ENCODE peak calls at places on chromosome 18, in nine cellular contexts. X is stimulated activated CD4-positive, alpha-beta T cell treated with anti-CD3 and anti-CD28 coated beads, Interleukin-12 subunit alpha, Interleukin-12 subunit beta, amount 100 ng/mL, for 4 hours; V is T-helper 2 cell; G is NAMALWA; R is upper lobe of left lung; S is GM19239; N is amniotic epithelial cell; M is cardiac muscle cell; I is HCT116. E is an unnamed sample.

GRCh38 chr18:53625997-53626599 is 598.4 kb downstream of the MBD2 start:
- DNase-seq in S (no peak), G (no peak), M (no peak), N (no peak), V (no peak), X (no peak), I (no peak), R (peak), E (no peak)

GRCh38 chr18:67243799-67244587 is 272.5 kb downstream of the DSEL start:
- DNase-seq in V (no peak), G (no peak), R (no peak), M (peak), S (no peak), N (peak), I (no peak), X (no peak), E (no peak)

GRCh38 chr18:38023871-38024270 is 458.3 kb upstream of the CELF4 start:
- DNase-seq in V (no peak), G (no peak), N (no peak), R (no peak), M (no peak), I (no peak), S (no peak), X (no peak), E (no peak)

GRCh38 chr18:8357320-8357719 is 251.9 kb upstream of the RAB12 start:
- DNase-seq in R (no peak), V (no peak), I (no peak), S (no peak), N (no peak), X (no peak), G (no peak), M (no peak), E (no peak)

GRCh38 chr18:80188643-80189010 is 58.7 kb downstream of the PARD6G start:
- DNase-seq in S (no peak), V (no peak), G (no peak), X (no peak), R (no peak), M (no peak), N (no peak), I (no peak), E (no peak)

GRCh38 chr18:45935591-45936335 is 31.4 kb downstream of the EPG5 start:
- DNase-seq in G (no peak), V (no peak), R (no peak), X (no peak), N (peak), S (no peak), M (peak), I (no peak), E (no peak)

GRCh38 chr18:10124557-10124956 is 210.7 kb downstream of the VAPA start:
- DNase-seq in R (no peak), V (no peak), G (no peak), I (no peak), M (no peak), N (no peak), X (no peak), S (no peak), E (no peak)

GRCh38 chr18:63074987-63075404 is 244.6 kb downstream of the BCL2 start:
- DNase-seq in I (peak), X (peak), M (peak), G (peak), N (no peak), S (peak), V (peak), R (peak), E (peak)

GRCh38 chr18:59123588-59124369 is 15.9 kb upstream of the SEC11C start:
- DNase-seq in M (peak), I (no peak), S (no peak), V (no peak), R (no peak), N (peak), X (no peak), G (no peak), E (no peak)

GRCh38 chr18:45771587-45771986 is 47.6 kb downstream of the SLC14A1 start:
- DNase-seq in I (no peak), M (no peak), G (no peak), S (no peak), X (no peak), R (no peak), V (no peak), N (no peak), E (no peak)

GRCh38 chr18:13614701-13615288 is 111.6 kb downstream of the FAM210A start:
- DNase-seq in N (no peak), V (no peak), M (no peak), S (no peak), X (no peak), I (no peak), G (peak), R (peak), E (no peak)

GRCh38 chr18:58396144-58396543 is 232.7 kb downstream of the ALPK2 start:
- DNase-seq in M (no peak), V (no peak), R (peak), X (no peak), G (no peak), I (no peak), S (no peak), N (no peak), E (no peak)

GRCh38 chr18:21997207-21998143 is 171.9 kb upstream of the GATA6 start:
- DNase-seq in I (peak), R (no peak), G (peak), N (peak), V (no peak), X (no peak), S (peak), M (peak), E (no peak)

E was measured in stimulated activated CD8-positive, alpha-beta memory T cell treated with anti-CD3 and anti-CD28 coated beads, Interleukin-12 subunit alpha, Interleukin-12 subunit beta, amount 100 ng/mL, for 1 hour.